ENCODE peak calls at places on chromosomes 4 and X, in six cellular contexts. E is stimulated activated CD8-positive, alpha-beta memory T cell treated with anti-CD3 and anti-CD28 coated beads, Interleukin-15, amount 100 ng/mL, for 1 hour; N is frontal cortex; D is spleen; K is EL; M is T-helper 2 cell. H is an unnamed sample.

GRCh38 chrX:133413218-133413925 is 1.9 kb downstream of the GPC4 start:
- DNase-seq in E (no peak), N (no peak), D (no peak), K (no peak), M (no peak), H (no peak)

GRCh38 chr4:84484274-84484673 is 14.8 kb downstream of the NKX6-1 start:
- DNase-seq in E (no peak), N (no peak), D (no peak), K (no peak), M (no peak), H (no peak)

GRCh38 chrX:133544778-133545177 is 129.5 kb upstream of the GPC4 start:
- DNase-seq in E (no peak), N (no peak), D (no peak), K (no peak), M (no peak), H (no peak)

GRCh38 chr4:4761128-4761991 is 98.1 kb upstream of the MSX1 start:
- DNase-seq in E (no peak), N (peak), D (no peak), K (no peak), M (no peak), H (no peak)

GRCh38 chrX:17635231-17635630 is 102.1 kb upstream of the SCML1 start:
- DNase-seq in E (no peak), N (no peak), D (no peak), K (no peak), M (no peak), H (no peak)

GRCh38 chr4:113064244-113064643 is 14.8 kb downstream of the ANK2 start:
- DNase-seq in E (no peak), N (no peak), D (no peak), K (no peak), M (no peak), H (no peak)

GRCh38 chr4:89273741-89274141 is 33.9 kb downstream of the GPRIN3 start:
- DNase-seq in E (no peak), N (no peak), D (no peak), K (no peak), M (no peak), H (no peak)

GRCh38 chr4:1487106-1487505 is 80.9 kb upstream of the NKX1-1 start:
- DNase-seq in E (no peak), N (no peak), D (no peak), K (no peak), M (no peak), H (no peak)